ENCODE peak calls at places on chromosomes 3 and 15, in seven cellular contexts. W is HepG2, V is GM12891, L is GM12878, J is H1, U is K562, Z is SK-N-SH. X is an unnamed sample.
A peak's percentile ranks its signal among the peaks of the same experiment; 100 is the strongest.

GRCh38 chr15:62452656-62453055 is 287.6 kb upstream of the C2CD4B start:
- DNase-seq in W (no peak), V (no peak), L (no peak), J (no peak), U (no peak), Z (no peak), X (no peak)

GRCh38 chr15:46946953-46947352 is 770.4 kb upstream of the SEMA6D start:
- DNase-seq in W (no peak), V (no peak), L (no peak), J (no peak), U (no peak), Z (no peak), X (no peak)

GRCh38 chr3:14791343-14791945 is 27.3 kb upstream of the FGD5 start:
- DNase-seq in W (peak; percentile 46), V (peak; percentile 65), L (no peak), J (peak; percentile 57), U (peak; percentile 83), Z (peak; percentile 85), X (peak; percentile 52)

GRCh38 chr3:20185733-20186599 is at the start of gene SGO1:
- DNase-seq in W (peak; percentile 94), V (peak; percentile 74), L (peak; percentile 97), J (peak; percentile 92), U (peak; percentile 98), Z (peak; percentile 96), X (peak; percentile 73)

GRCh38 chr3:44179251-44179650 is 62.4 kb upstream of the TOPAZ1 start:
- DNase-seq in W (no peak), V (no peak), L (no peak), J (no peak), U (no peak), Z (no peak), X (no peak)

GRCh38 chr3:56928379-56929068 is 126.8 kb upstream of the ARHGEF3 start:
- DNase-seq in W (peak; percentile 25), V (no peak), L (no peak), J (no peak), U (no peak), Z (no peak), X (no peak)

GRCh38 chr15:63246691-63247464 is 30.5 kb upstream of the APH1B start:
- DNase-seq in W (peak; percentile 13), V (no peak), L (no peak), J (no peak), U (no peak), Z (no peak), X (no peak)

GRCh38 chr3:156455839-156456238 is 99.1 kb downstream of the SSR3 start:
- DNase-seq in W (peak; percentile 44), V (no peak), L (no peak), J (no peak), U (peak; percentile 85), Z (no peak), X (no peak)

GRCh38 chr3:56938545-56938944 is 121.9 kb upstream of the SPATA12 start:
- DNase-seq in W (no peak), V (no peak), L (no peak), J (no peak), U (no peak), Z (peak; percentile 39), X (no peak)

GRCh38 chr3:49133226-49133951 is 539 bp upstream of the LAMB2 start:
- DNase-seq in W (peak; percentile 80), V (no peak), L (no peak), J (no peak), U (peak; percentile 83), Z (peak; percentile 89), X (no peak)

GRCh38 chr3:142275856-142276255 is 50.5 kb upstream of the GK5 start:
- DNase-seq in W (no peak), V (no peak), L (no peak), J (no peak), U (no peak), Z (no peak), X (no peak)

GRCh38 chr3:126347543-126348161 is 9.6 kb downstream of the KLF15 start:
- DNase-seq in W (no peak), V (no peak), L (no peak), J (no peak), U (no peak), Z (no peak), X (no peak)

GRCh38 chr3:10726787-10727186 is 89.2 kb upstream of the SLC6A11 start:
- DNase-seq in W (no peak), V (no peak), L (no peak), J (no peak), U (no peak), Z (no peak), X (no peak)

GRCh38 chr3:29226709-29227108 is 54.2 kb upstream of the RBMS3 start:
- DNase-seq in W (no peak), V (no peak), L (no peak), J (no peak), U (no peak), Z (no peak), X (no peak)

GRCh38 chr15:73712107-73712506 is 27.9 kb downstream of the CD276 start:
- DNase-seq in W (no peak), V (no peak), L (no peak), J (no peak), U (peak; percentile 16), Z (no peak), X (no peak)

GRCh38 chr3:181637056-181637798 is 74.5 kb upstream of the SOX2 start:
- DNase-seq in W (no peak), V (no peak), L (no peak), J (no peak), U (no peak), Z (no peak), X (no peak)

GRCh38 chr3:49004352-49005297 is 2.6 kb upstream of the WDR6 start:
- DNase-seq in W (peak; percentile 48), V (no peak), L (no peak), J (no peak), U (no peak), Z (no peak), X (no peak)

GRCh38 chr3:69368129-69368741 is 17.7 kb downstream of the FRMD4B start:
- DNase-seq in W (no peak), V (peak; percentile 37), L (peak; percentile 91), J (no peak), U (no peak), Z (no peak), X (peak; percentile 31)

GRCh38 chr3:64215084-64215483 is 10.2 kb downstream of the PRICKLE2 start:
- DNase-seq in W (no peak), V (no peak), L (no peak), J (no peak), U (no peak), Z (no peak), X (no peak)

GRCh38 chr15:62228604-62229003 is 63.5 kb upstream of the C2CD4B start:
- DNase-seq in W (no peak), V (no peak), L (no peak), J (no peak), U (no peak), Z (no peak), X (no peak)

GRCh38 chr15:94584833-94585244 is 353.5 kb downstream of the MCTP2 start:
- DNase-seq in W (no peak), V (peak; percentile 5), L (peak; percentile 36), J (no peak), U (peak; percentile 7), Z (no peak), X (no peak)

DNA sequence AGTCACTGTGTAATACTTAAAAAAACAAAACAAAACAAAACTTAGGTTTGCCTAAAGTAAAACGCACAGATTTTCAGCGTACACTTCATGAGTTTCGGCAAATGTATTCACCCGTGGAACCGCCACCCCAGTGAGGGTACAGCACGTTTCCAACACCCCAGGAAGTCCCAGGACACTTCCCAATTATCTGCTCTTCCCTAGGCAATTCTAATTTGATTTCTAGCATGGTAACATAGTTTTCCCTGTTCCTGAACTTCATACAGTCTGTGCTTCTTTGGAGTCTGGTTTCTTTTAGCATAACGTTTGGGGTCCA is 497 bp upstream of the CLASP2 start:
- DNase-seq in W (no peak), V (no peak), L (no peak), J (no peak), U (no peak), Z (no peak), X (no peak)
- TF ChIP-seq TAF1 in W (no peak), V (no peak), L (no peak), J (no peak), U (no peak), Z (no peak), X (no peak)

GRCh38 chr3:178310833-178311380 is 225.3 kb upstream of the KCNMB2 start:
- DNase-seq in W (no peak), V (no peak), L (no peak), J (no peak), U (no peak), Z (no peak), X (no peak)
- TF ChIP-seq POLR2AphosphoS5 in W (no peak), V (no peak), L (no peak), J (no peak), U (no peak), Z (no peak), X (no peak)

GRCh38 chr3:175422744-175423143 is 563.6 kb downstream of the NAALADL2 start:
- DNase-seq in W (no peak), V (no peak), L (no peak), J (no peak), U (no peak), Z (no peak), X (no peak)

GRCh38 chr3:175421897-175422296 is 562.8 kb downstream of the NAALADL2 start:
- DNase-seq in W (no peak), V (no peak), L (no peak), J (no peak), U (no peak), Z (no peak), X (no peak)

GRCh38 chr3:175431396-175431795 is 572.3 kb downstream of the NAALADL2 start:
- DNase-seq in W (no peak), V (no peak), L (no peak), J (no peak), U (no peak), Z (no peak), X (no peak)

GRCh38 chr3:175430975-175431374 is 571.8 kb downstream of the NAALADL2 start:
- DNase-seq in W (no peak), V (no peak), L (no peak), J (no peak), U (no peak), Z (no peak), X (no peak)

DNA sequence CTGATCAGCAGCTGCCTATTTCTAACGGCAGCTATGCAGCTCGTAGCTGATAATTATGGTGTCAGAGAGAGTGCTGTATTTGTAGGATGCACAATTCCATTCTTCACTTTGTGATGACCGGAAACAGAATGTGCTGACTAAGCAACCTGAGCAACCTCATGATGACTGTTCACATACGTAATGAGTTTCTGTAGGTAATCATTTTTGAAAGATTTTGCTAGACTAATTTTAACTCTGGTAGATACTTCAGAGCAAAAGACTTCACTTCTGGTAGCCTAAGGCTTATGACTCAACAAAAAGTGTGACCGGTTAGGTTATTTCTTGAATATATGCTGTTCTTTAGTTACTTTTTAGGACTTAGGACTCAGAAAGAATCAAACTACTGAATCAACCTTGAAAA is 567.7 kb downstream of the NAALADL2 start:
- DNase-seq in W (no peak), V (no peak), L (no peak), J (no peak), U (no peak), Z (no peak), X (no peak)
- TF ChIP-seq TAF1 in W (no peak), V (no peak), L (no peak), J (no peak), U (no peak), Z (no peak), X (no peak)

DNA sequence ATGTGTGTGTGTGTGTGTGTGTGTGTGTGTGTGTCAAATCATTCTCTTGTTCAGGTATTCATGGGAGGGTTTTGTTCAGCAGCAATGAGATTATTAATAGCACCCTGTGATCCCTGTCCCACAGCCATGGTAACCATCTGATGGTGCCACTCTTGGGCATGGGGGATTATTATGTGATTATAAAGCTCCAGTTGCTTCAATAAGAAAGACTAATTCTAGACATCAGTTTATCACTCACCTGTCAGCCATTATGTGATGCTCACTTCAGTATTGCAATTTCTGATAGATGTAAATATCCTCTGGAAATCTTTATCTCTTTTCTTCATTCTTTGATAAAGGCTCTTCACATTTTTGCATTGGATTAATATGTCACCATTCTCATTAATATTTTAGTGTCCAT is 145.9 kb upstream of the POU1F1 start:
- DNase-seq in W (no peak), V (no peak), L (no peak), J (no peak), U (no peak), Z (no peak), X (no peak)
- TF ChIP-seq POLR2AphosphoS5 in W (no peak), V (no peak), L (no peak), J (no peak), U (no peak), Z (no peak), X (no peak)

X was measured in GM12892.